ENCODE peak calls at places on chromosomes 7 and 10, in five cellular contexts. P is activated T-cell treated with anti-CD3 and anti-CD28 coated beads for 24 hours; Z is tibial artery; A is A172; X is stimulated activated effector memory CD8-positive, alpha-beta T cell treated with anti-CD3 and anti-CD28 coated beads, Interleukin-12 subunit alpha, Interleukin-12 subunit beta, amount 100 ng/mL, for 72 hours. V is an unnamed sample.

GRCh38 chr7:135950429-135950828 is 26.7 kb downstream of the MTPN start:
- DNase-seq in Z (no peak), X (no peak), P (no peak), A (no peak), V (no peak)

GRCh38 chr7:67854236-67854635 is 857.6 kb downstream of the TYW1 start:
- DNase-seq in P (no peak), Z (no peak), A (no peak), X (no peak), V (no peak)

GRCh38 chr7:20778063-20778721 is 8.5 kb downstream of the SP8 start:
- DNase-seq in P (no peak), Z (no peak), A (no peak), X (no peak), V (no peak)

GRCh38 chr10:114920459-114920858 is 17.5 kb upstream of the TRUB1 start:
- DNase-seq in P (no peak), X (no peak), Z (no peak), A (no peak), V (no peak)

GRCh38 chr10:107019154-107019553 is 145.4 kb downstream of the SORCS1 start:
- DNase-seq in Z (no peak), X (no peak), A (no peak), P (no peak), V (no peak)

GRCh38 chr7:159108491-159108890 is 36.2 kb downstream of the VIPR2 start:
- DNase-seq in P (no peak), A (no peak), X (no peak), Z (peak), V (no peak)

GRCh38 chr7:22667562-22668239 is 59.3 kb upstream of the IL6 start:
- DNase-seq in X (no peak), P (no peak), A (peak), Z (no peak), V (no peak)

GRCh38 chr10:62109532-62110293 is 158.9 kb downstream of the RTKN2 start:
- DNase-seq in Z (no peak), X (no peak), P (no peak), A (no peak), V (peak)

GRCh38 chr10:102675887-102676616 is 31.8 kb downstream of the TRIM8 start:
- DNase-seq in X (no peak), Z (peak), P (no peak), A (peak), V (no peak)

GRCh38 chr7:36155811-36156361 is 2.8 kb downstream of the EEPD1 start:
- DNase-seq in P (no peak), A (no peak), X (no peak), Z (peak), V (no peak)

GRCh38 chr7:372546-372938 is 82.6 kb downstream of the FOXL3 start:
- DNase-seq in Z (no peak), A (no peak), X (no peak), P (no peak), V (no peak)

GRCh38 chr10:48470893-48471805 is 133.7 kb downstream of the ARHGAP22 start:
- DNase-seq in P (no peak), A (peak), X (no peak), Z (no peak), V (no peak)

GRCh38 chr7:158649279-158649678 is 55.3 kb downstream of the NCAPG2 start:
- DNase-seq in Z (no peak), A (peak), X (no peak), P (no peak), V (no peak)

GRCh38 chr10:43061764-43062163 is 15.1 kb upstream of the RET start:
- DNase-seq in A (peak), X (no peak), Z (no peak), P (no peak), V (no peak)

GRCh38 chr7:38424750-38425463 is 151.5 kb upstream of the TARP start:
- DNase-seq in X (no peak), A (no peak), P (no peak), Z (no peak), V (no peak)

GRCh38 chr7:108442039-108442568 is 14.1 kb downstream of the NRCAM start:
- DNase-seq in A (no peak), X (no peak), Z (no peak), P (no peak), V (no peak)

GRCh38 chr7:139531094-139531493 is 7.6 kb downstream of the CLEC2L start:
- DNase-seq in A (no peak), P (no peak), Z (no peak), X (no peak), V (no peak)

GRCh38 chr7:29471444-29472138 is 92.0 kb upstream of the PRR15 start:
- DNase-seq in A (no peak), X (no peak), Z (no peak), P (no peak), V (no peak)

GRCh38 chr7:123783820-123784219 is 35.0 kb upstream of the WASL start:
- DNase-seq in X (no peak), Z (no peak), A (no peak), P (no peak), V (no peak)

GRCh38 chr10:59536151-59536550 is 173.5 kb downstream of the SLC16A9 start:
- DNase-seq in X (no peak), P (no peak), Z (no peak), A (peak), V (no peak)

GRCh38 chr7:158740657-158741293 is 36.2 kb upstream of the NCAPG2 start:
- DNase-seq in A (peak), P (no peak), X (no peak), Z (no peak), V (no peak)

GRCh38 chr10:43627942-43628341 is 20.7 kb downstream of the ZNF32 start:
- DNase-seq in A (no peak), X (no peak), Z (no peak), P (no peak), V (no peak)

GRCh38 chr10:132575320-132576201 is 38.0 kb downstream of the INPP5A start:
- DNase-seq in Z (peak), A (peak), X (no peak), P (no peak), V (no peak)

GRCh38 chr10:49594594-49594993 is 15.5 kb upstream of the SLC18A3 start:
- DNase-seq in P (no peak), A (peak), Z (no peak), X (no peak), V (no peak)

GRCh38 chr7:128408709-128409434 is 910 bp downstream of the IMPDH1 start:
- DNase-seq in X (no peak), P (no peak), A (no peak), Z (peak), V (no peak)

GRCh38 chr7:35991511-35992232 is 161.4 kb upstream of the EEPD1 start:
- DNase-seq in A (no peak), X (no peak), P (peak), Z (no peak), V (no peak)

GRCh38 chr10:10911471-10911921 is 106.2 kb upstream of the CELF2 start:
- DNase-seq in X (no peak), P (no peak), Z (peak), A (no peak), V (no peak)

GRCh38 chr10:124539935-124540641 is 78.5 kb downstream of the LHPP start:
- DNase-seq in Z (no peak), X (peak), A (no peak), P (peak), V (peak)

GRCh38 chr10:75091173-75091572 is 20.3 kb upstream of the SAMD8 start:
- DNase-seq in A (no peak), P (no peak), Z (no peak), X (no peak), V (no peak)

GRCh38 chr7:7641129-7641663 is 644 bp downstream of the UMAD1 start:
- DNase-seq in A (no peak), X (no peak), P (no peak), Z (no peak), V (no peak)

GRCh38 chr10:52128056-52128683 is 185.9 kb upstream of the DKK1 start:
- DNase-seq in A (no peak), X (no peak), P (no peak), Z (no peak), V (no peak)

GRCh38 chr10:97813311-97813710 is 36.3 kb upstream of the GOLGA7B start:
- DNase-seq in A (no peak), Z (no peak), X (no peak), P (no peak), V (no peak)

GRCh38 chr10:3902054-3902808 is 117.2 kb upstream of the KLF6 start:
- DNase-seq in A (no peak), X (no peak), Z (no peak), P (no peak), V (peak)

GRCh38 chr7:43449577-43449976 is 133.3 kb upstream of the STK17A start:
- DNase-seq in A (no peak), P (no peak), Z (no peak), X (no peak), V (no peak)

GRCh38 chr7:28815928-28816373 is 142.2 kb downstream of the TRIL start:
- DNase-seq in X (no peak), Z (no peak), P (no peak), A (no peak), V (peak)

GRCh38 chr7:18974803-18975202 is 142.6 kb downstream of the TWIST1 start:
- DNase-seq in A (peak), P (no peak), X (no peak), Z (no peak), V (no peak)

GRCh38 chr7:90605055-90605454 is 8.9 kb downstream of the CDK14 start:
- DNase-seq in X (no peak), P (no peak), Z (no peak), A (no peak), V (no peak)

GRCh38 chr7:82234457-82235049 is 209.0 kb downstream of the CACNA2D1 start:
- DNase-seq in P (no peak), X (no peak), A (peak), Z (no peak), V (no peak)

GRCh38 chr7:13057462-13058200 is 370.2 kb downstream of the ARL4A start:
- DNase-seq in X (no peak), A (no peak), Z (no peak), P (no peak), V (no peak)